ENCODE peak calls at places on chromosomes 11 and 22, in six cellular contexts. K is left ventricle myocardium inferior; Y is colonic mucosa; R is CD4-positive, alpha-beta T cell; F is kidney; E is activated B cell treated with CpG ODN at 0.5 μM for 24 hours. B is an unnamed sample.

GRCh38 chr22:27512283-27512761 is 289.2 kb downstream of the MN1 start:
- DNase-seq in Y (peak; percentile 39), K (peak; percentile 90), E (no peak), F (no peak), R (no peak), B (no peak)

GRCh38 chr11:117255966-117256365 is 23.5 kb downstream of the RNF214 start:
- DNase-seq in R (no peak), F (no peak), E (no peak), K (no peak), Y (no peak), B (no peak)

GRCh38 chr11:14713518-14714244 is 70.1 kb downstream of the PDE3B start:
- DNase-seq in Y (no peak), R (peak; percentile 12), K (no peak), E (no peak), F (no peak), B (no peak)

GRCh38 chr11:95084509-95084908 is 5.1 kb upstream of the ENDOD1 start:
- DNase-seq in K (no peak), E (no peak), F (no peak), R (no peak), Y (no peak), B (no peak)

GRCh38 chr11:116312560-116313340 is 460.0 kb downstream of the BUD13 start:
- DNase-seq in E (no peak), F (peak; percentile 94), R (no peak), Y (peak; percentile 72), K (peak; percentile 86), B (no peak)

GRCh38 chr11:117482881-117483280 is 155.2 kb downstream of the CEP164 start:
- DNase-seq in E (no peak), F (no peak), Y (no peak), K (no peak), R (no peak), B (no peak)

GRCh38 chr11:72245232-72245816 is 1.3 kb upstream of the PHOX2A start:
- DNase-seq in R (no peak), K (no peak), F (no peak), E (no peak), Y (no peak), B (no peak)

GRCh38 chr11:9001736-9002135 is 2.1 kb downstream of the NRIP3 start:
- DNase-seq in R (no peak), K (no peak), F (no peak), Y (no peak), E (no peak), B (no peak)

GRCh38 chr22:27474711-27475547 is 326.6 kb downstream of the MN1 start:
- DNase-seq in F (no peak), R (no peak), Y (no peak), K (no peak), E (no peak), B (peak; percentile 74)

GRCh38 chr22:29503811-29504372 is 23.9 kb downstream of the NEFH start:
- DNase-seq in Y (peak; percentile 29), E (no peak), R (no peak), F (no peak), K (peak; percentile 49), B (no peak)

GRCh38 chr22:17779286-17780115 is 5.2 kb upstream of the BID start:
- DNase-seq in R (no peak), F (peak; percentile 60), E (peak; percentile 22), Y (no peak), K (no peak), B (no peak)

GRCh38 chr11:71206186-71206585 is 46.2 kb downstream of the SHANK2 start:
- DNase-seq in K (no peak), E (no peak), R (no peak), Y (peak; percentile 67), F (peak; percentile 76), B (no peak)

GRCh38 chr11:66720899-66721470 is 8.0 kb downstream of the SPTBN2 start:
- DNase-seq in Y (no peak), R (no peak), K (no peak), E (no peak), F (no peak), B (no peak)

GRCh38 chr11:44456544-44457270 is 108.8 kb upstream of the CD82 start:
- DNase-seq in F (no peak), K (peak; percentile 28), Y (no peak), R (no peak), E (no peak), B (no peak)
- TF ChIP-seq CTCF in F (no peak), K (peak; percentile 57), Y (no peak), R (no peak), E (no peak), B (peak; percentile 16)

GRCh38 chr11:130531061-130531460 is 82.6 kb downstream of the ADAMTS15 start:
- DNase-seq in R (no peak), F (no peak), K (no peak), E (no peak), Y (no peak), B (no peak)
- TF ChIP-seq CTCF in R (no peak), F (no peak), K (no peak), E (no peak), Y (no peak), B (no peak)

GRCh38 chr11:128796275-128796674 is 70.8 kb downstream of the KCNJ1 start:
- DNase-seq in Y (no peak), E (no peak), F (no peak), K (no peak), R (no peak), B (no peak)
- TF ChIP-seq CTCF in Y (no peak), E (no peak), F (no peak), K (no peak), R (no peak), B (no peak)

GRCh38 chr11:60700689-60701508 is 1.5 kb downstream of the MS4A8 start:
- DNase-seq in E (no peak), R (no peak), F (no peak), K (no peak), Y (peak; percentile 63), B (no peak)
- TF ChIP-seq CTCF in E (no peak), R (no peak), F (peak; percentile 24), K (peak; percentile 24), Y (peak; percentile 34), B (peak; percentile 59)

GRCh38 chr11:124633355-124633754 is 10.7 kb downstream of the TBRG1 start:
- DNase-seq in F (no peak), Y (no peak), E (no peak), K (no peak), R (no peak), B (no peak)
- TF ChIP-seq CTCF in F (no peak), Y (no peak), E (no peak), K (peak; percentile 16), R (no peak), B (no peak)

GRCh38 chr11:17063171-17064002 is 14.1 kb downstream of the RPS13 start:
- DNase-seq in E (peak; percentile 39), K (peak; percentile 64), R (peak; percentile 16), Y (peak; percentile 74), F (no peak), B (no peak)
- TF ChIP-seq CTCF in E (no peak), K (peak; percentile 88), R (no peak), Y (peak; percentile 80), F (peak; percentile 70), B (peak; percentile 23)

GRCh38 chr22:38258895-38259294 is 13.9 kb downstream of the TMEM184B start:
- DNase-seq in F (no peak), E (no peak), Y (no peak), K (peak; percentile 79), R (no peak), B (no peak)

GRCh38 chr22:38259370-38259769 is 13.4 kb downstream of the TMEM184B start:
- DNase-seq in Y (no peak), K (no peak), E (no peak), R (no peak), F (no peak), B (no peak)

GRCh38 chr22:38262051-38262795 is 10.6 kb downstream of the TMEM184B start:
- DNase-seq in Y (peak; percentile 74), K (peak; percentile 50), R (peak; percentile 35), E (peak; percentile 34), F (no peak), B (no peak)

GRCh38 chr22:38261478-38261803 is 11.4 kb downstream of the TMEM184B start:
- DNase-seq in K (no peak), Y (no peak), R (no peak), F (no peak), E (no peak), B (no peak)

GRCh38 chr22:38260760-38261477 is 11.9 kb downstream of the TMEM184B start:
- DNase-seq in Y (no peak), E (no peak), F (no peak), R (no peak), K (no peak), B (no peak)
- TF ChIP-seq CTCF in Y (no peak), E (no peak), F (no peak), R (no peak), K (no peak), B (no peak)

DNA sequence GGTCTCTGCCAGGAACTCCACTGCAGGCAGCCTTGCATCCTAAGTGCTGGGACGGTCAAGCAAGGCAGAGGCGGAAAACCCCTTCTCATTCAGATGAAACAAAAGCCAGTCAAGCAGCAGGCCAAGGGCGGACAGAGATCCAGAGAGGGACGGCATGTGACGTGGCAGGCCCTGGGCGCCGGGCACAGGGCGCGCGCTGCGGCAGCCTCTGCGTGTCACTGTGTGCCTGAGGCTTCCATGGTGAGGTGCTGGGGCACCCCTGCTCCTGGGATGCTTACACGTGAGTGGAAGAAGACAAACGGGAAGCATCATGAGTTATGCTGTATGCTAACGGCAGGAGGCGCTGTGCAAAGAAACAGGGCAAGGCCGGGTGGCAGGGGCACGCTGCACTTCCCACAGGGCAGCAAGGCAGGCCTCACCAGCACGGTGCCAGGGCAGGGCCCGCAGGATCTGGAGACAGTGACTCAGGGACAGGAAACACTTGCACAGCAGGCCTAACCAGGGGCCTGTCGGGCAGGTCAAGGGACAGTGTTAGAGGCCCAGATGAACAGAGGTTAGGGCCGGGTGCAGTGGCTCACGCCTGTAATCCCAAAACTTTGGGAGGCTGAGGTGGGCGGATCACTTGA is 6.1 kb downstream of the TOLLIP start:
- DNase-seq in K (no peak), R (no peak), F (peak; percentile 80), Y (no peak), E (no peak), B (no peak)
- TF ChIP-seq CTCF in K (peak; percentile 11), R (no peak), F (no peak), Y (no peak), E (no peak), B (no peak)